ENCODE peak calls at places on chromosomes 13 and 19, in eight cellular contexts. O is GOT3; F is AG09319; L is NCI-H2029; U is anterior cingulate cortex; I is CD4-positive, alpha-beta memory T cell; T is AG04449; N is NCI-H1092. Y is an unnamed sample.

GRCh38 chr19:54548806-54549205 is 24.8 kb upstream of the LILRA2 start:
- DNase-seq in O (no peak), F (no peak), L (no peak), U (no peak), I (no peak), T (no peak), N (no peak), Y (no peak)

GRCh38 chr13:24264976-24265375 is 44.4 kb upstream of the C1QTNF9 start:
- DNase-seq in O (no peak), F (no peak), L (no peak), U (no peak), I (peak; percentile 93), T (no peak), N (no peak), Y (peak; percentile 74)

GRCh38 chr19:28603453-28603852 is 609.5 kb downstream of the UQCRFS1 start:
- DNase-seq in O (no peak), F (no peak), L (no peak), U (no peak), I (no peak), T (no peak), N (no peak), Y (no peak)

GRCh38 chr13:93700115-93700514 is 473.5 kb downstream of the GPC6 start:
- DNase-seq in O (no peak), F (no peak), L (peak; percentile 20), U (no peak), I (no peak), T (no peak), N (no peak), Y (no peak)

GRCh38 chr19:679418-680286 is 3.5 kb downstream of the FSTL3 start:
- DNase-seq in O (no peak), F (peak; percentile 35), L (no peak), U (peak; percentile 51), I (peak; percentile 55), T (no peak), N (no peak), Y (no peak)

GRCh38 chr13:57353831-57354230 is 186.8 kb downstream of the PRR20E start:
- DNase-seq in O (no peak), F (no peak), L (no peak), U (no peak), I (no peak), T (no peak), N (no peak), Y (no peak)

GRCh38 chr19:21856751-21857150 is 20.8 kb upstream of the ZNF43 start:
- DNase-seq in O (no peak), F (no peak), L (no peak), U (no peak), I (no peak), T (no peak), N (no peak), Y (no peak)

GRCh38 chr13:91747164-91747563 is 348.7 kb downstream of the GPC5 start:
- DNase-seq in O (no peak), F (no peak), L (no peak), U (no peak), I (no peak), T (no peak), N (no peak), Y (no peak)

GRCh38 chr19:13103961-13104847 is 1.5 kb upstream of the LYL1 start:
- DNase-seq in O (no peak), F (no peak), L (no peak), U (no peak), I (peak; percentile 74), T (no peak), N (no peak), Y (no peak)

GRCh38 chr19:36009220-36009619 is 607 bp upstream of the SYNE4 start:
- DNase-seq in O (no peak), F (no peak), L (peak; percentile 60), U (no peak), I (no peak), T (no peak), N (peak; percentile 20), Y (no peak)

GRCh38 chr19:40241809-40242384 is 15.4 kb upstream of the CCNP start:
- DNase-seq in O (no peak), F (no peak), L (no peak), U (peak; percentile 84), I (no peak), T (no peak), N (no peak), Y (no peak)

Y was measured in Jurkat, Clone E6-1.